ENCODE peak calls at places on chromosomes 11 and 22, in seven cellular contexts. L, M, Z, I, U, Q and X are unnamed samples.

GRCh38 chr11:122869622-122870021 is 12.9 kb upstream of the JHY start:
- DNase-seq in L (no peak), U (no peak), M (no peak), I (no peak), Q (no peak), Z (no peak), X (no peak)

GRCh38 chr22:42866100-42866499 is 9.0 kb upstream of the ARFGAP3 start:
- DNase-seq in I (no peak), L (no peak), U (no peak), Q (no peak), Z (no peak), M (no peak), X (no peak)

GRCh38 chr11:37786214-37786755 is 1188.2 kb upstream of the RAG2 start:
- DNase-seq in I (no peak), Z (no peak), U (no peak), M (no peak), L (no peak), Q (no peak), X (no peak)

GRCh38 chr11:78213526-78214330 is 25.0 kb downstream of the USP35 start:
- DNase-seq in U (no peak), M (no peak), I (no peak), Z (no peak), L (no peak), Q (no peak), X (no peak)

GRCh38 chr22:16935209-16935608 is 72.8 kb downstream of the GAB4 start:
- DNase-seq in I (no peak), Q (no peak), Z (no peak), L (no peak), M (no peak), U (no peak), X (no peak)

GRCh38 chr11:17354070-17354924 is 2.7 kb downstream of the NCR3LG1 start:
- DNase-seq in Q (peak), I (peak), Z (peak), U (no peak), L (no peak), M (peak), X (peak)

GRCh38 chr11:2843551-2843950 is 42.0 kb downstream of the CDKN1C start:
- DNase-seq in Q (no peak), I (no peak), U (no peak), Z (no peak), M (no peak), L (no peak), X (no peak)

GRCh38 chr22:27632451-27633295 is 168.9 kb downstream of the MN1 start:
- DNase-seq in Z (no peak), M (no peak), Q (no peak), U (no peak), I (peak), L (no peak), X (no peak)

GRCh38 chr11:78156081-78156844 is 16.8 kb upstream of the ALG8 start:
- DNase-seq in Q (no peak), I (no peak), Z (no peak), U (no peak), M (no peak), L (no peak), X (no peak)

GRCh38 chr11:46858920-46859531 is 12.9 kb upstream of the CKAP5 start:
- DNase-seq in I (no peak), Q (peak), U (no peak), M (peak), Z (no peak), L (no peak), X (no peak)

GRCh38 chr11:125423247-125423849 is 72.7 kb downstream of the FEZ1 start:
- DNase-seq in Q (no peak), U (no peak), L (no peak), Z (no peak), M (no peak), I (peak), X (no peak)

GRCh38 chr11:46513934-46514342 is 79.9 kb downstream of the AMBRA1 start:
- DNase-seq in I (no peak), Z (peak), Q (peak), U (no peak), M (no peak), L (no peak), X (peak)

GRCh38 chr11:72411623-72412532 is 22.5 kb downstream of the CLPB start:
- DNase-seq in Q (peak), L (no peak), U (no peak), I (no peak), Z (peak), M (peak), X (peak)